ENCODE peak calls at places on chromosomes 13 and 19, in six cellular contexts. F is suprapubic skin, V is sigmoid colon, E is transverse colon, K is breast epithelium, I is endothelial cell of umbilical vein. G is an unnamed sample.

GRCh38 chr13:100694722-100695644 is 20.4 kb upstream of the TMTC4 start:
- DNase-seq in F (no peak), K (no peak), I (peak), E (peak), V (no peak), G (no peak)

GRCh38 chr13:98984118-98984517 is 6.3 kb upstream of the DOCK9 start:
- DNase-seq in V (no peak), K (no peak), F (no peak), E (no peak), I (no peak), G (peak)

GRCh38 chr13:74825170-74825948 is 656.6 kb downstream of the TBC1D4 start:
- DNase-seq in I (peak), V (no peak), F (no peak), K (no peak), E (no peak), G (no peak)

GRCh38 chr19:50851620-50852019 is 3.1 kb upstream of the KLK3 start:
- DNase-seq in E (no peak), F (no peak), K (no peak), V (no peak), I (no peak), G (no peak)

GRCh38 chr13:81017525-81018152 is 676.7 kb upstream of the SPRY2 start:
- DNase-seq in E (no peak), V (no peak), F (no peak), I (peak), K (no peak), G (no peak)

GRCh38 chr19:3440082-3440481 is 40.2 kb downstream of the SMIM24 start:
- DNase-seq in K (no peak), V (peak), F (no peak), E (peak), I (no peak), G (no peak)

GRCh38 chr13:77009011-77009410 is 17.1 kb downstream of the CLN5 start:
- DNase-seq in F (no peak), I (no peak), V (no peak), E (no peak), K (no peak), G (no peak)

GRCh38 chr13:113930711-113931637 is 42.9 kb downstream of the C13orf46 start:
- DNase-seq in I (no peak), E (no peak), V (peak), K (peak), F (peak), G (no peak)

GRCh38 chr13:40582531-40582930 is 83.9 kb downstream of the FOXO1 start:
- DNase-seq in E (no peak), I (no peak), F (no peak), V (no peak), K (no peak), G (no peak)

GRCh38 chr19:48990400-48990799 is 2.7 kb downstream of the GYS1 start:
- DNase-seq in E (no peak), K (no peak), F (no peak), V (no peak), I (no peak), G (no peak)

GRCh38 chr13:43339145-43339820 is 315.9 kb downstream of the DNAJC15 start:
- DNase-seq in I (no peak), F (no peak), K (no peak), V (no peak), E (no peak), G (no peak)

GRCh38 chr13:109156181-109156935 is 526.9 kb downstream of the MYO16 start:
- DNase-seq in E (no peak), K (no peak), I (peak), F (no peak), V (no peak), G (peak)

GRCh38 chr13:48144413-48145035 is 49.6 kb upstream of the MED4 start:
- DNase-seq in E (peak), V (no peak), F (no peak), I (peak), K (no peak), G (no peak)

GRCh38 chr19:31444931-31445330 is 95.7 kb upstream of the TSHZ3 start:
- DNase-seq in I (no peak), K (no peak), E (no peak), V (no peak), F (no peak), G (no peak)

GRCh38 chr13:43425234-43425633 is 361.5 kb downstream of the ENOX1 start:
- DNase-seq in I (no peak), E (no peak), V (no peak), F (no peak), K (no peak), G (no peak)

GRCh38 chr19:29805026-29805925 is 6.5 kb upstream of the CCNE1 start:
- DNase-seq in E (no peak), K (no peak), F (no peak), I (no peak), V (no peak), G (no peak)

DNA sequence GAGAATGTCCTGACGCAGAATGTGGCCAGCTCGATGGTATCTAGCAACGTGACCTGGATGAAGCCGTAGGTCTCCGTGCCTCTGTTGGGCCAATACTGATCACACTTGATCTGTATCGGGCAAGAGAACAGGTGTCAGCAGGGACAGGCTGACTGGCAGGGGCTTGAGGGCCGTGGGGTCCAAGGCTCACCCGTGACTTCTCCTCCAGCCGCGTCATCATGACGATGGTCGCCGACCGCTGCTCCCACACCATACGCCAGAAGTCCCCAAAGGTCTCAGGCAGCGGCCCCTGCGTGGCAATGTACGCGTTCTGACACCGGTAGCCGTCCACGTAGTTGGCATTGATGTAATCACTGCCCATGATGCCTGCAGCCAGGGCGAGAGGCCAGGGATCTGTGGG is 126.2 kb downstream of the PTPRS start:
- DNase-seq in E (no peak), F (no peak), K (no peak), V (no peak), I (no peak), G (no peak)
- TF ChIP-seq POLR2A in E (no peak), F (no peak), K (no peak), V (no peak), I (no peak), G (no peak)

DNA sequence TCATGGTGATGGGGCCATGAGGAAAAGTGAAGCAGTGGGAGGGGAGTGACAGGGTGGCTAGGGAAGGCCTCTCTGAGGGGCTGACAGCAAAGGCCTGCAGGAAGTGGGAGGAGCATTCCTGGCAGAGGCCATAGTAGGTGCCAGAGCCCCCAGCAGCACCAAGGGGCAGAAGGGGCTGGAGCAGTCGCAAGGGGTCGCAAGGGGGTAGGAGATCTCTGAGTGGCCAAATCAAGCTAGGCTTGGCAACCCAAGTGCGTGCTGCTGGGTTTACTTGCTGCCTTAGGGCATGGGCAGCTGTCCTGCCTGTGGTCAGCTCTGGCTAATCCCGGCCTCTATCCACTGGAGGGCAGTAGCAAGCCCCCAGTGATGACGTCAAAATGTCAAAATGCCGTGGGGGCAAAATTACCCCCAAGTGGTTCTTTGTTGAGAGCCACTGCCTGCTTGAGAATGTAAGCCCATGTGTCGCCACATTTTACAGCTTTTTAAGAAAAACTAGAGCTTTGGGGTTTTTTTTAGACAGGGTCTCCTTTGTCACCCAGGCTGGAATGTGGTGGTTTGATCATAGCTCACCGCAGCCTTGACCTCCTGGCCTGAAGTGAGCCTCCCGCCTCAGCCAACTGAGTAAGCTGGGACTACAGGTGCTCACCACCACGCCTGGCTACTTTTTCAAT is 11.8 kb downstream of the CCDC97 start:
- DNase-seq in V (peak), I (peak), K (no peak), F (no peak), E (peak), G (no peak)
- H3K27ac ChIP-seq in V (peak), I (peak), K (peak), F (peak), E (peak), G (peak)

GRCh38 chr19:46000497-46001246 is 5.4 kb downstream of the CCDC61 start:
- DNase-seq in V (no peak), I (no peak), E (peak), K (no peak), F (no peak), G (peak)
- TF ChIP-seq POLR2AphosphoS5 in V (no peak), I (no peak), E (no peak), K (no peak), F (no peak), G (no peak)

DNA sequence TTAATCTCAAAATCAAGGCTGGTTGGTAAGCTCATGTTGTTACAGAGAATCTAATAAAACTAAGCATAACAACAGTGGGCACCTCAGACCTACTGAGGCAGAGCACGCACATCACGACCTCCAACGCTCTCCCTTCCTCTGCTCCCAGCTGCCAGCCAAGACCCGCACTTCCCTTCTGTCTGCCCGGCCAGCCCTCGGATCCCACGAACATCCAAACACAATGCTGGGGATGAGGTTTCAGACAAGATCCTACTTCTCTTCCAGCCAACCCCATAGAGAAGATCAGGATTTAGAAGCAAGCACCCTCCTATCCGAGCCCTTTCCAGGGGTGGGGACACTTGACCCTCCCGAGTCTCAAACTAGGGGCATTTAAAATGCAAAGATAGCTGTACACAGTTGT is 33.1 kb downstream of the ANKRD10 start:
- DNase-seq in K (no peak), E (no peak), I (no peak), V (no peak), F (no peak), G (no peak)
- TF ChIP-seq POLR2A in K (no peak), E (no peak), I (no peak), V (no peak), F (no peak), G (no peak)

GRCh38 chr19:44840811-44841210 is 5.3 kb upstream of the NECTIN2 start:
- DNase-seq in K (no peak), I (no peak), E (no peak), F (no peak), V (no peak), G (no peak)

GRCh38 chr19:44839272-44839671 is 6.8 kb upstream of the NECTIN2 start:
- DNase-seq in V (no peak), K (no peak), F (no peak), E (no peak), I (no peak), G (no peak)

GRCh38 chr19:44845286-44845611 is 848 bp upstream of the NECTIN2 start:
- DNase-seq in E (no peak), K (no peak), I (no peak), V (peak), F (peak), G (peak)

GRCh38 chr19:44845612-44846454 is at the start of gene NECTIN2:
- DNase-seq in F (peak), K (peak), E (peak), I (peak), V (peak), G (peak)

DNA sequence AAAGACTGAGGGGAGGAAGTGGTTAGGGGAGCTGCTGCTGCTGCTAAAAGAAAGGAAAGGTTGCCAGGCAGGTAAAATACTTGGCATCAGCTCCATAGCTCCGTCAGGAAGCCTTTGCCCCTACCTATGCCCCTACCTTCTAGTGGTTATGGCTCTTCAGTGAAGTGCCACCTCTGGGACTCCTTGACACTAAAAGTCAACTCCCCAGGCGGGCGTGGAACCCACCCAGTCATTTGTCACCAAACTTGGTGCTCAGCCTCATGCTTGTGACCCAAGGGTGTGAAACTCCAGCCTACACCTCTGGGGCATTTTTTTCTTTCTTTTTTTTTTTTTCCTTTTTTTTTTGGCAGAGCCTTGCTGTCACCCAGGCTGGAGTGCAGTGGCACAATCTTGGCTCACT is 4.8 kb upstream of the NECTIN2 start:
- DNase-seq in K (no peak), V (no peak), E (no peak), F (no peak), I (no peak), G (no peak)
- H3K27ac ChIP-seq in K (no peak), V (no peak), E (no peak), F (no peak), I (no peak), G (no peak)

GRCh38 chr19:19628499-19629134 is 597 bp upstream of the LPAR2 start:
- DNase-seq in F (no peak), I (no peak), V (no peak), E (peak), K (peak), G (peak)
- TF ChIP-seq POLR2AphosphoS5 in F (no peak), I (no peak), V (no peak), E (no peak), K (no peak), G (peak)

DNA sequence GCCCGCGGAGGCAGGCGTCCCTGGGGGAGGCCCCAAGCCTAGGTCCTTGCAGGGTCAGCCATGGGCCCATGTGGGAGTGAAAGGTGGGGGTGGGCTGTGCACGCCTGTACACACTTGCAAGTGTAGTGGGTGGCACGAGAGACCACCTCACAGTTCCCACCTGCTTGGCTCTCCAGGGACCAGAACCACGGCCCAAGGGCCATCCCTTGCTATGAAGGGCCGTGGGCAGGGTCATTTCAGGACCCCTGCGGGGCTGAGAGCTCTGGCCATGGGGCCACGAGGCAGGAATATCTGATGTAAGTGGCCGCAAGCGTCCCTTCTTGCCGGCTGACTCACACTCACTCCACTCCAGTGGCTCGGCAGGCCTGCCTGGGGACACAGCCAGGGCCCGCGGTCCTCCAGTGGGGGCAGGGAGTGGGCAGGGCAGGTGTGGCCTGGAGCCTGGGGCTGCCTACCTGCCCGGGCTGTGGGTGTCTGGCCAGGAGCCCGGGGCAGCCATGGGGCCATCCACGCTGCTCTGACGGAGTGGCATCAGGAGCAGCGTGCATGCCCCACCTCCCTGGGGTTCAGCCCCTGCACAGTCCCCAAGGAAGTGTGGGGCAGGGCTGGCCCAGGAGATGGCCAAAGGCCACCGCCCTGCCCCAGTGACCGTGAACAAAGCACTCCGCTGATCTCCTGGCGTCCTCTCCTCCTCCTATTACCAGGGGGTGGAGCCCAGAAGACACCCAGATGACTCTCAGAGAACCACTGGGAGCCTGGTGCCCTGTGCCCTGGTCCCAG is 8.6 kb upstream of the MKNK2 start:
- DNase-seq in F (no peak), K (peak), E (peak), V (peak), I (no peak), G (peak)
- TF ChIP-seq POLR2A in F (no peak), K (no peak), E (peak), V (no peak), I (no peak), G (peak)

DNA sequence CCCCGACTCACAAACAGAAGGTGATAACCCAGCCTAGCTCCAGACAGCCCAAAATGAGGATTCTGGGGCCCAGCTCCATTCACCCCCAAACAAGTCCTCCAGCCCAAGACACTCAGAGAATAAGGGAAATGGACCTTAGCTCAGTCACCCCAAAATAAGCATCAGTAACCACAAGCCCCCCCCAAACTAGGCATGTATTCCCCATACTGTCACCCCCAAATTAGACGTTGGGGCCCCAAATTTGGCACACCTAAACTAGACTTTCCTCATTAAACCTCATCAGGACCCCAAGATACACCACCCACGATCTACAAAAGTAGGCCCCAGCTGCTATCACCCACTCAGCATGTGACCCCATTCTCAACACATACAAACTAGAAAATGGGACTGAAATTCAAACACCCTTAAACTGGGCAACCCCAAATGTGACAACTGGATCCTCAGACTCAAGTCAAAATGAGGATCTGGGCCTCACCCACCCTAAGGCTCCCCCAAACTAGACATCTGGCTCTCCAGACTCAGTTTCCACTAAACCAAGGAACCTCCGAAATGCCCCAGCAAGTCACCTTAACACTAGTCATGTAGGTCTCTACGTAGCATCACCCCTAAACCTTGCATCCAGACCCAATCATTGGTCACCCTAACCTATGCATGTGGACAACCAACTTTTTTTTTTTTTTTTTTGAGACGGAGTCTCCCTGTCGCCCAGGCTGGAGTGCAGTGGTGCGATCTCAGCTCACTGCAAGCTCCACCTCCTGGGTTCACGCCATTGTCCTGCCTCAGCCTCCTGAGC is 13.4 kb upstream of the ERFL start:
- DNase-seq in F (no peak), I (no peak), E (no peak), V (no peak), K (no peak), G (no peak)
- H3K27ac ChIP-seq in F (no peak), I (no peak), E (no peak), V (no peak), K (no peak), G (no peak)

G was measured in prostate gland.